ENCODE peak calls at places on chromosomes 11 and 22, in ten cellular contexts. Q is lower lobe of right lung, M is brain microvascular endothelial cell, Z is aorta, H is RWPE1, L is OCI-LY7, T is heart left ventricle, I is thoracic aorta, B is caudate nucleus, Y is dorsolateral prefrontal cortex. R is an unnamed sample.

GRCh38 chr11:72494109-72494429 is 59.7 kb upstream of the CLPB start:
- DNase-seq in H (no peak), I (no peak), Y (no peak), T (no peak), B (no peak), Q (no peak), L (no peak), Z (no peak), M (no peak), R (no peak)

GRCh38 chr11:46672381-46672839 is 28.0 kb downstream of the ARHGAP1 start:
- DNase-seq in B (no peak), Z (no peak), Q (no peak), M (no peak), L (no peak), H (no peak), I (no peak), T (peak; percentile 27), Y (no peak), R (no peak)

GRCh38 chr11:64891880-64892279 is 13.5 kb upstream of the EHD1 start:
- DNase-seq in B (no peak), M (no peak), L (no peak), Z (no peak), H (no peak), Y (no peak), I (no peak), T (no peak), Q (no peak), R (no peak)

GRCh38 chr22:27561301-27561820 is 240.2 kb downstream of the MN1 start:
- DNase-seq in B (no peak), M (no peak), T (no peak), L (no peak), H (no peak), Q (no peak), Y (no peak), I (no peak), Z (no peak), R (no peak)

GRCh38 chr11:2919188-2919587 is 10.0 kb downstream of the PHLDA2 start:
- DNase-seq in M (no peak), Y (no peak), T (peak; percentile 21), Q (no peak), I (no peak), L (no peak), B (no peak), H (no peak), Z (no peak), R (no peak)

GRCh38 chr22:32665676-32666075 is 135.8 kb upstream of the TIMP3 start:
- DNase-seq in Y (no peak), H (peak; percentile 80), T (no peak), M (no peak), B (no peak), L (no peak), Z (no peak), Q (no peak), I (no peak), R (no peak)

GRCh38 chr11:114977596-114977995 is 299.3 kb downstream of the NXPE2 start:
- DNase-seq in Y (no peak), B (no peak), L (no peak), Z (no peak), H (no peak), I (no peak), M (no peak), Q (no peak), T (no peak), R (no peak)

GRCh38 chr22:26768986-26769385 is 111.6 kb downstream of the MIAT start:
- DNase-seq in Z (no peak), I (no peak), T (no peak), Y (no peak), Q (no peak), H (no peak), L (no peak), M (peak; percentile 11), B (no peak), R (no peak)

DNA sequence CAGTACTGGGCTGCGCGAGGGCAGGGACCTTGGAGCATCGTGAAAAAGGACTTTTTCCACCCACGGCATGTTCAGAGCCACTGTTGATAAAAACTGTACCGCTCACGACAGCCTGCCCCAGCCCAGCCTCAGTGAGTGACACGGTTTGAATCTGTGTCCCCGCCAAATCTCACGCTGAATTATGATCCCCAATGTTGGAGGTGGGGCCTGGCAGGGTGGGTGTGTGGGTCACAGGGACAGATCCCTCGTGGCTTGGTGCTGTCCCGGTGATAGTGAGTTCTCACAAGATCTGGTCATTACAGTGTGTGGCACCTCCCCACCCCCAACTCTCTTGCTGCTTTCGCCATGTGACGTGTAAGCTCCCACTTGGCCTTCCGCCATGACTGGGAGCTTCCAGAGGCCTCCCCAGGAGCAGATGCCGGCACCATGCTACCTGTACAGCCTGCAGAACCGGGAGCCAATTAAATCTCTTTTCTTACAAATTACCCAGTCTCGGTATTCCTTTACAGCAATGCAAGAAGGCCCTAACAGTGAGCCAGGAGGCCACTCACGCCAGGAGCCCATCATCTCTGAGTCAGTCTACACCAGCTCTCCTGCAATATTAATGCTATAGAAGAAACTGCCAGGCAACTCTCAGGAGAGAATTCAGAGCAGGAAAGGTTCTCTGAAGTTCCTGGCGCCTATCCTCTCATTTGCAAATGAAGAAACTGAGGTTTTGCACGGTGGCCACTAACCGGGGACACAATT is 1.3 kb downstream of the TOLLIP start:
- DNase-seq in H (peak; percentile 25), L (no peak), Q (no peak), T (no peak), I (no peak), Y (peak; percentile 55), B (no peak), Z (no peak), M (no peak), R (peak; percentile 11)
- H3K27ac ChIP-seq in H (peak overlapping the region; percentile 84), L (no peak overlapping the region), Q (peak overlapping the region; percentile 95), T (peak overlapping the region; percentile 91), I (no peak overlapping the region), Y (no peak overlapping the region), B (no peak overlapping the region), Z (no peak overlapping the region), M (no peak overlapping the region), R (no peak overlapping the region)

GRCh38 chr11:60790726-60791125 is 5.6 kb downstream of the MS4A10 start:
- DNase-seq in T (no peak), Y (no peak), H (no peak), Q (no peak), M (no peak), Z (no peak), L (no peak), I (no peak), B (no peak), R (no peak)

GRCh38 chr11:60792521-60792920 is 7.4 kb downstream of the MS4A10 start:
- DNase-seq in H (no peak), Z (no peak), B (no peak), M (no peak), Q (no peak), L (no peak), T (no peak), Y (no peak), I (no peak), R (no peak)

GRCh38 chr11:60788401-60789110 is 3.4 kb downstream of the MS4A10 start:
- DNase-seq in Z (no peak), Y (no peak), I (no peak), M (no peak), H (no peak), T (no peak), Q (peak; percentile 39), B (no peak), L (no peak), R (no peak)

GRCh38 chr11:60795291-60795690 is 10.2 kb downstream of the MS4A10 start:
- DNase-seq in T (no peak), Y (no peak), I (no peak), L (no peak), H (no peak), Q (no peak), B (no peak), Z (peak; percentile 60), M (no peak), R (no peak)

DNA sequence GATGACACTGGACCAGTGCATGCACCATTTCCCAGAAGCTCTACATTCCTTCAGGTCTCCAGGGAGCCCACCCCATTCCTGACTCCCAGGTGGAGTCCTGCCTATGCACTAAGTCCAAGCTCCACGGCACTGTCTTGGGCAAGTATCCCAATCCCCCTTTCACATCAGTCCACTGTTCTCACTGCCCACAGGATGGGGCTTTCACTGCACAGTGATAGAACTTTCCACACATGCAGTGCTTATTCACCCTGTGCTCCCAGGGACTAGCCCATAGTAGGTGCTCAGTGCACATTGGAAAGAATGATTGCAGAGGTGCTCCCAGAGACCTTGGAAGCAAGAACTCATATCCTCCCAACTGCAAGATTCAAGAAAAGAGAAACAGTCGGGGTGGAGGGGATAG is 6.4 kb downstream of the MS4A10 start:
- DNase-seq in H (no peak), Z (no peak), I (no peak), B (no peak), M (no peak), Y (no peak), L (no peak), T (no peak), Q (no peak), R (no peak)
- H3K27ac ChIP-seq in H (no peak overlapping the region), Z (no peak overlapping the region), I (no peak overlapping the region), B (no peak overlapping the region), M (no peak overlapping the region), Y (no peak overlapping the region), L (no peak overlapping the region), T (no peak overlapping the region), Q (no peak overlapping the region), R (no peak overlapping the region)

DNA sequence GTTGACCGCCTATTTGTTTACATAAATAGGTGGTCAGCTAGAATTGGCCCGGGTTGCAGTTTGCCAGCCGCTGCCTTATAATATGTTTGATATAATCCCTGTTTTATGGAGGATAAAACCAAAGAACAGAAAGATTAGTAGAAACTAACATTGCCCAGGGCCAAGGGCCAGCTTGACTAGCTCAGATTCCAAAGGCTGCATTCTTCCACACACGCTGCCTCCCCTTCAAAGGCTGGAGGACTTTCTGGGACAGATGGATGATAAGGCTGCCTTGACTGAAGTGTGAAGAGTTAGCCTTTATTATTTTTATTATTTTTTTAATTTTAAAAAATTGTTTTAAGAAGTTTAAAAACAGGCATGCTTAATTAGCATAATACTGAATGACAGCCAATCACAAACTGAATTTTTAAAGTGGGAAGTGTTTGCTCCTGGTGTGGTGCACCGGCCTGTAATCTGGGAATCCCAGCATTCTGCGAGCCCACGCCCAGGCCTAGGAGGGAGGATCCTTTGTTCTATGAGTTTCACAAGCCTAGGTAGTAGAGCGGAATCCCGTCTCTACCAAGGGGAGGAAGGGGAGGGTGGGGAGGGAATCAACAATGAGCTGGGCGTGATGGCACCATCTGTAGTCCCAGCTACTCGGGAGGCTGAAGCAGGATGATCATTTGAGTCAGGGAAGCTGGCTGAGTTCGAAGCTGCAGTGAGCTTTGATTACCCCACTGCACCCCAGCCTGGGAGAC is 114.9 kb downstream of the NAV2 start:
- DNase-seq in Z (no peak), M (no peak), Y (no peak), Q (no peak), H (no peak), L (peak; percentile 33), T (no peak), I (no peak), B (no peak), R (no peak)
- H3K27ac ChIP-seq in Z (no peak overlapping the region), M (no peak overlapping the region), Y (no peak overlapping the region), Q (no peak overlapping the region), H (no peak overlapping the region), L (peak overlapping the region; percentile 14), T (no peak overlapping the region), I (no peak overlapping the region), B (no peak overlapping the region), R (no peak overlapping the region)

GRCh38 chr11:20367313-20367948 is 3.9 kb downstream of the HTATIP2 start:
- DNase-seq in Q (no peak), L (no peak), Y (peak; percentile 71), T (no peak), B (peak; percentile 51), Z (peak; percentile 76), M (peak; percentile 93), H (peak; percentile 93), I (no peak), R (no peak)

GRCh38 chr11:20363500-20364411 is at the start of gene HTATIP2:
- DNase-seq in Y (peak; percentile 78), L (no peak), I (no peak), M (no peak), Z (peak; percentile 91), H (peak; percentile 73), T (peak; percentile 74), B (peak; percentile 49), Q (peak; percentile 81), R (peak; percentile 54)

GRCh38 chr11:20362481-20362880 is 1.0 kb upstream of the HTATIP2 start:
- DNase-seq in Z (no peak), M (no peak), H (no peak), B (no peak), Y (no peak), I (no peak), L (no peak), T (no peak), Q (no peak), R (no peak)

GRCh38 chr11:20363149-20363499 is 390 bp upstream of the HTATIP2 start:
- DNase-seq in T (no peak), L (no peak), B (no peak), Q (no peak), Y (no peak), H (no peak), I (no peak), Z (no peak), M (no peak), R (no peak)

DNA sequence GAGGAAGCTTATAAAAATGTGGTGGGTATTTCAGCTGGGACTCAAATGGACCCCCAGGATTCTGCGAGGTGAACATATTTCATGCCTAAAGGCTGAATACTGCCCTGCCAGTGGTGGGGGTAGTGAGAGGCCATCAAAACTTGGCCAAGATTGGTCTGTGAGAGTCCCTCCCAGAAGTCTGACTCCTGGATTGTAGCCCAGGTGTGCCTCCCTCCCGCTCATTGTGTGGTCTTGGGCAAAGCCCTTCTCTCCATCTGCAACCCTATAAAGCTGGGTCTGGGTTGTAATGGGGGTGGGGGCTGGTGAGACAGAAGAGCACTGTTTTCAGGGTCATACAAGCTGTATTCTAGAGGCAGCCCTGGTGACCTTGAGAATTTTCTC is 888 bp downstream of the HTATIP2 start:
- DNase-seq in M (no peak), Y (no peak), L (no peak), H (no peak), Q (no peak), T (no peak), Z (no peak), B (no peak), I (no peak), R (no peak)
- H3K27ac ChIP-seq in M (peak overlapping the region; percentile 73), Y (peak overlapping the region; percentile 89), L (no peak overlapping the region), H (peak overlapping the region; percentile 85), Q (peak overlapping the region; percentile 89), T (peak overlapping the region; percentile 72), Z (no peak overlapping the region), B (peak overlapping the region; percentile 95), I (peak overlapping the region; percentile 86), R (peak overlapping the region; percentile 62)